ENCODE peak calls at places on chromosome 20, in seven cellular contexts. One of them, this sample, is unnamed.
A peak's percentile ranks its signal among the peaks of the same experiment; 100 is the strongest.

GRCh38 chr20:18571578-18571977 is 4.3 kb downstream of the SMIM26 start:
- DNase-seq in A549: no peak
- DNase-seq in cardiac fibroblast: no peak
- DNase-seq in IMR-90: no peak
- DNase-seq in AG10803: no peak
- DNase-seq in kidney: no peak
- DNase-seq in lower leg skin: no peak
- DNase-seq in this sample: no peak

GRCh38 chr20:37624963-37625362 is 68.9 kb upstream of the CTNNBL1 start:
- DNase-seq in IMR-90: no peak
- DNase-seq in lower leg skin: no peak
- DNase-seq in AG10803: no peak
- DNase-seq in cardiac fibroblast: no peak
- DNase-seq in kidney: no peak
- DNase-seq in A549: no peak
- DNase-seq in this sample: no peak

GRCh38 chr20:22904905-22905304 is 130.2 kb upstream of the SSTR4 start:
- DNase-seq in IMR-90: no peak
- DNase-seq in kidney: no peak
- DNase-seq in AG10803: no peak
- DNase-seq in cardiac fibroblast: no peak
- DNase-seq in lower leg skin: no peak
- DNase-seq in A549: no peak
- DNase-seq in this sample: no peak

GRCh38 chr20:48295445-48295903 is 510.2 kb upstream of the SULF2 start:
- DNase-seq in IMR-90: peak; percentile 94
- DNase-seq in A549: peak; percentile 88
- DNase-seq in lower leg skin: no peak
- DNase-seq in cardiac fibroblast: peak; percentile 97
- DNase-seq in kidney: no peak
- DNase-seq in AG10803: peak; percentile 95
- DNase-seq in this sample: peak; percentile 96

GRCh38 chr20:2900845-2901592 is 27.7 kb downstream of the PTPRA start:
- DNase-seq in cardiac fibroblast: no peak
- DNase-seq in IMR-90: no peak
- DNase-seq in AG10803: no peak
- DNase-seq in A549: no peak
- DNase-seq in kidney: no peak
- DNase-seq in lower leg skin: no peak
- DNase-seq in this sample: no peak

GRCh38 chr20:63327229-63327745 is 33.9 kb downstream of the CHRNA4 start:
- DNase-seq in cardiac fibroblast: no peak
- DNase-seq in IMR-90: no peak
- DNase-seq in AG10803: no peak
- DNase-seq in lower leg skin: no peak
- DNase-seq in A549: no peak
- DNase-seq in kidney: peak; percentile 57
- DNase-seq in this sample: no peak

GRCh38 chr20:48679603-48680002 is 148.2 kb downstream of the PREX1 start:
- DNase-seq in lower leg skin: no peak
- DNase-seq in A549: peak; percentile 18
- DNase-seq in cardiac fibroblast: no peak
- DNase-seq in kidney: no peak
- DNase-seq in AG10803: no peak
- DNase-seq in IMR-90: no peak
- DNase-seq in this sample: no peak

GRCh38 chr20:483791-484644 is 21.7 kb upstream of the TBC1D20 start:
- DNase-seq in cardiac fibroblast: peak; percentile 17
- DNase-seq in IMR-90: no peak
- DNase-seq in kidney: no peak
- DNase-seq in AG10803: no peak
- DNase-seq in A549: no peak
- DNase-seq in lower leg skin: no peak
- DNase-seq in this sample: no peak

GRCh38 chr20:61784801-61785566 is 280.7 kb downstream of the TAF4 start:
- DNase-seq in A549: no peak
- DNase-seq in cardiac fibroblast: no peak
- DNase-seq in lower leg skin: no peak
- DNase-seq in AG10803: no peak
- DNase-seq in kidney: no peak
- DNase-seq in IMR-90: no peak
- DNase-seq in this sample: no peak

GRCh38 chr20:1721687-1722512 is 64.3 kb upstream of the SIRPG start:
- DNase-seq in AG10803: no peak
- DNase-seq in IMR-90: no peak
- DNase-seq in cardiac fibroblast: no peak
- DNase-seq in lower leg skin: no peak
- DNase-seq in kidney: no peak
- DNase-seq in A549: no peak
- DNase-seq in this sample: no peak

GRCh38 chr20:62120990-62121775 is 1.1 kb upstream of the LSM14B start:
- DNase-seq in lower leg skin: peak; percentile 94
- DNase-seq in IMR-90: peak; percentile 61
- DNase-seq in cardiac fibroblast: peak; percentile 75
- DNase-seq in kidney: peak; percentile 89
- DNase-seq in A549: peak; percentile 65
- DNase-seq in AG10803: peak; percentile 70
- DNase-seq in this sample: no peak

GRCh38 chr20:24337074-24337473 is 132.4 kb upstream of the SYNDIG1 start:
- DNase-seq in kidney: no peak
- DNase-seq in cardiac fibroblast: no peak
- DNase-seq in IMR-90: peak; percentile 35
- DNase-seq in A549: no peak
- DNase-seq in AG10803: peak; percentile 54
- DNase-seq in lower leg skin: no peak
- DNase-seq in this sample: no peak

GRCh38 chr20:42852691-42853090 is 337.0 kb downstream of the PTPRT start:
- DNase-seq in kidney: no peak
- DNase-seq in IMR-90: no peak
- DNase-seq in A549: no peak
- DNase-seq in lower leg skin: no peak
- DNase-seq in cardiac fibroblast: no peak
- DNase-seq in AG10803: no peak
- DNase-seq in this sample: no peak

GRCh38 chr20:59774204-59774641 is 159.2 kb downstream of the SYCP2 start:
- DNase-seq in A549: no peak
- DNase-seq in kidney: no peak
- DNase-seq in AG10803: no peak
- DNase-seq in cardiac fibroblast: no peak
- DNase-seq in IMR-90: no peak
- DNase-seq in lower leg skin: peak; percentile 42
- DNase-seq in this sample: no peak

GRCh38 chr20:35446356-35447078 is 8.5 kb upstream of the GDF5 start:
- DNase-seq in cardiac fibroblast: no peak
- DNase-seq in IMR-90: no peak
- DNase-seq in kidney: no peak
- DNase-seq in lower leg skin: no peak
- DNase-seq in A549: no peak
- DNase-seq in AG10803: no peak
- DNase-seq in this sample: no peak

GRCh38 chr20:35448788-35449373 is 6.5 kb upstream of the CEP250 start:
- DNase-seq in IMR-90: no peak
- DNase-seq in lower leg skin: no peak
- DNase-seq in A549: peak; percentile 27
- DNase-seq in AG10803: no peak
- DNase-seq in cardiac fibroblast: no peak
- DNase-seq in kidney: no peak
- DNase-seq in this sample: no peak

GRCh38 chr20:35444226-35444625 is 6.2 kb upstream of the GDF5 start:
- DNase-seq in kidney: no peak
- DNase-seq in AG10803: no peak
- DNase-seq in A549: no peak
- DNase-seq in lower leg skin: no peak
- DNase-seq in cardiac fibroblast: no peak
- DNase-seq in IMR-90: no peak
- DNase-seq in this sample: no peak

GRCh38 chr20:35451295-35451694 is 4.1 kb upstream of the CEP250 start:
- DNase-seq in lower leg skin: no peak
- DNase-seq in kidney: no peak
- DNase-seq in cardiac fibroblast: no peak
- DNase-seq in AG10803: no peak
- DNase-seq in IMR-90: no peak
- DNase-seq in A549: no peak
- DNase-seq in this sample: no peak

GRCh38 chr20:35447082-35447789 is 8.2 kb upstream of the CEP250 start:
- DNase-seq in cardiac fibroblast: peak; percentile 83
- DNase-seq in IMR-90: peak; percentile 73
- DNase-seq in AG10803: peak; percentile 72
- DNase-seq in kidney: peak; percentile 89
- DNase-seq in A549: peak; percentile 86
- DNase-seq in lower leg skin: peak; percentile 97
- DNase-seq in this sample: peak; percentile 69
- H3K4me3 ChIP-seq in cardiac fibroblast: peak overlapping the region; percentile 19
- H3K4me3 ChIP-seq in IMR-90: peak overlapping the region; percentile 32
- H3K4me3 ChIP-seq in AG10803: peak overlapping the region; percentile 49
- H3K4me3 ChIP-seq in kidney: peak overlapping the region; percentile 38
- H3K4me3 ChIP-seq in A549: peak overlapping the region; percentile 38
- H3K4me3 ChIP-seq in lower leg skin: no peak overlapping the region
- H3K4me3 ChIP-seq in this sample: peak overlapping the region; percentile 12

DNA sequence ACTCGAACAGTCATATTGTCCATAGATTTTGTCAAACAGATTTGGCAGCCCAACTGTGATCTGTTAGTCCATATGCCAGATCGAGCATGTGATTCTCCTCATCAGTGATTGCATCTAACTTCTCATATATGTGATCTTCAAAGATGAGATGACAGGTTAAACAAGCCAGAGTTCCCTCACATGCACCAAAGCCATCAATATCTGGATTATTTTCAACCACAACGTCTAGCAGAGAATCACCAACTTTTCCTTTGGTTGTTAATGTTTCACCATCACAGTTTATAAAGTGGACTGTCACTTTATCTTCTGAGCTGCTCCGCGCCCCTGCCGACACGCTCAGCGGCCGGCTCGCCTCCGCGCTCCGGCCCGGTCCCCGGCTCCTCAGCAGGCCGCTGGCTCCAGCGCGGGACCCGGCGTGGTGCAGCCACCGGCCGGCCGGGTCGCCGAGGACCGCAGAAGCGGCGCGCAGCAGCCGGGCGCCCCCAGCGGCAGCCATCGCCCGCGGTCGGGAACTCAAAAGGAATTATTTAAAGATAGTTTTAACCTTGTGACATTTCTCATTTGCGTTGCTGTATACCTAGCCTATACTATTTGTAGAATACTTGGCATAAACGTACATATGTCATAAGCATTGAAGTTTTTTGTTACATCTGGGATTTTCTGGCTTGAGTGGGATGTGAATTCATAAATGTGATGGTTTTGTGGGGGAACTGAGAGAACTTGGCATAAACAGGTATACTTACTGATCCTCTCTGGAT is 40.1 kb upstream of the DYNLRB1 start:
- DNase-seq in lower leg skin: no peak
- DNase-seq in A549: peak; percentile 51
- DNase-seq in kidney: peak; percentile 85
- DNase-seq in IMR-90: peak; percentile 21
- DNase-seq in cardiac fibroblast: peak; percentile 44
- DNase-seq in AG10803: peak; percentile 15
- DNase-seq in this sample: no peak
- TF ChIP-seq CTCF in lower leg skin: no peak
- TF ChIP-seq CTCF in A549: peak; percentile 84
- TF ChIP-seq CTCF in kidney: peak; percentile 54
- TF ChIP-seq CTCF in IMR-90: peak; percentile 74
- TF ChIP-seq CTCF in cardiac fibroblast: peak; percentile 30
- TF ChIP-seq CTCF in AG10803: peak; percentile 27
- TF ChIP-seq CTCF in this sample: peak; percentile 32

DNA sequence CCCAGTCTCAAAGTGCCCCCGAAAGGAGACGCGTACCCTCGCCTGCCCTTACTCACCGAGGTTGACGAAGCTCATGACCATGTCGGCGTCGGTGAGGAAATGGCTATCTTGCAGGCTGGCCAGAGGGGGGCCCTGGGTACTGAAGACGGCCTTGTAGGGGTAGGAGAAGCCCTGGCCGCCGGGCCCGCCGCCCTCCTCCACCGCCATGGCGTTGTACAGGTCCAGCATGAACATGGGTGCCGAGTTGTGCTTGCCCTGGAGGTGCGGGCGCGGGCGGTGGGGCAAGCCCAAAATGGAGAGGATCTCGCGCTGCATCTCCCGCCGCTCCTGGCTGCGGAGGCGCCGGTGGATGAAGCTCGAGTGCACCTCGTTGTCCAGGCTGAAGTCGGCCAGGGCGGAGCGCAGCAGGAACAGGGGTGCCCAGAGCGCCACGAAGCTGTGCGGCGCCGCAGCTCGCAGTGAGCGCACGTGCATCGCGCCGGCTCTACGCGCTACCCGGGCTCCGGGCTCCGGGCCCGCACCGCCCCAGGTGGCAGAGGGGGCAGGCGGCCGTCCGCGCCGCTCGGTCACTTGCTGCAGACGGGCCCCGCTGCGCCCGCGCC is 691 bp downstream of the BMP7 start:
- DNase-seq in lower leg skin: no peak
- DNase-seq in A549: peak; percentile 24
- DNase-seq in kidney: peak; percentile 49
- DNase-seq in cardiac fibroblast: no peak
- DNase-seq in IMR-90: no peak
- DNase-seq in AG10803: no peak
- DNase-seq in this sample: no peak
- H3K4me3 ChIP-seq in lower leg skin: peak overlapping the region; percentile 23
- H3K4me3 ChIP-seq in A549: peak overlapping the region; percentile 47
- H3K4me3 ChIP-seq in kidney: no peak overlapping the region
- H3K4me3 ChIP-seq in cardiac fibroblast: no peak overlapping the region
- H3K4me3 ChIP-seq in IMR-90: no peak overlapping the region
- H3K4me3 ChIP-seq in AG10803: no peak overlapping the region
- H3K4me3 ChIP-seq in this sample: peak overlapping the region; percentile 38

GRCh38 chr20:49812463-49813304 is at the start of gene SLC9A8:
- DNase-seq in A549: peak; percentile 90
- DNase-seq in lower leg skin: peak; percentile 97
- DNase-seq in kidney: peak; percentile 97
- DNase-seq in IMR-90: peak; percentile 85
- DNase-seq in cardiac fibroblast: peak; percentile 92
- DNase-seq in AG10803: peak; percentile 81
- DNase-seq in this sample: peak; percentile 82
- TF ChIP-seq CTCF in A549: no peak
- TF ChIP-seq CTCF in lower leg skin: no peak
- TF ChIP-seq CTCF in kidney: no peak
- TF ChIP-seq CTCF in IMR-90: peak; percentile 42
- TF ChIP-seq CTCF in cardiac fibroblast: no peak
- TF ChIP-seq CTCF in AG10803: peak; percentile 35
- TF ChIP-seq CTCF in this sample: peak; percentile 13

This sample was measured in HFF-Myc.